ENCODE peak calls at places on chromosomes 11 and 22, in four cellular contexts. One of them, this sample, is unnamed.

GRCh38 chr11:47768090-47768620 is 1.0 kb upstream of the FNBP4 start:
- DNase-seq in NB4: peak
- DNase-seq in body of pancreas: peak
- DNase-seq in A549: peak
- DNase-seq in this sample: peak

GRCh38 chr22:45242778-45243191 is 2.1 kb upstream of the KIAA0930 start:
- DNase-seq in NB4: peak
- DNase-seq in body of pancreas: peak
- DNase-seq in A549: no peak
- DNase-seq in this sample: peak

GRCh38 chr22:41380993-41381328 is 781 bp upstream of the TEF start:
- DNase-seq in NB4: no peak
- DNase-seq in body of pancreas: peak
- DNase-seq in A549: peak
- DNase-seq in this sample: no peak

GRCh38 chr11:102142333-102142732 is 32.1 kb downstream of the YAP1 start:
- DNase-seq in NB4: no peak
- DNase-seq in body of pancreas: no peak
- DNase-seq in A549: no peak
- DNase-seq in this sample: no peak

GRCh38 chr22:30705710-30706651 is 11.3 kb downstream of the OSBP2 start:
- DNase-seq in NB4: peak
- DNase-seq in body of pancreas: no peak
- DNase-seq in A549: no peak
- DNase-seq in this sample: no peak

GRCh38 chr11:100876826-100877545 is 189.9 kb downstream of the ARHGAP42 start:
- DNase-seq in NB4: no peak
- DNase-seq in body of pancreas: no peak
- DNase-seq in A549: no peak
- DNase-seq in this sample: no peak

GRCh38 chr22:24289781-24290181 is 19.1 kb downstream of the SPECC1L start:
- DNase-seq in NB4: no peak
- DNase-seq in body of pancreas: no peak
- DNase-seq in A549: no peak
- DNase-seq in this sample: no peak

GRCh38 chr11:67465190-67465522 is 3.9 kb downstream of the TMEM134 start:
- DNase-seq in NB4: no peak
- DNase-seq in body of pancreas: no peak
- DNase-seq in A549: no peak
- DNase-seq in this sample: no peak

GRCh38 chr22:45084400-45084920 is 74.7 kb upstream of the PHF21B start:
- DNase-seq in NB4: no peak
- DNase-seq in body of pancreas: no peak
- DNase-seq in A549: no peak
- DNase-seq in this sample: no peak

GRCh38 chr11:102187416-102188125 is 77.3 kb downstream of the YAP1 start:
- DNase-seq in NB4: no peak
- DNase-seq in body of pancreas: no peak
- DNase-seq in A549: no peak
- DNase-seq in this sample: no peak

GRCh38 chr11:97772696-97773095 is 1248.1 kb upstream of the CNTN5 start:
- DNase-seq in NB4: no peak
- DNase-seq in body of pancreas: no peak
- DNase-seq in A549: no peak
- DNase-seq in this sample: no peak

GRCh38 chr11:12053606-12054361 is 45.4 kb upstream of the DKK3 start:
- DNase-seq in NB4: no peak
- DNase-seq in body of pancreas: no peak
- DNase-seq in A549: no peak
- DNase-seq in this sample: no peak

GRCh38 chr11:46352063-46352841 is 5.0 kb downstream of the DGKZ start:
- DNase-seq in NB4: peak
- DNase-seq in body of pancreas: peak
- DNase-seq in A549: no peak
- DNase-seq in this sample: no peak

GRCh38 chr11:94834931-94835330 is 66.8 kb downstream of the AMOTL1 start:
- DNase-seq in NB4: no peak
- DNase-seq in body of pancreas: no peak
- DNase-seq in A549: no peak
- DNase-seq in this sample: no peak

GRCh38 chr11:72924568-72925190 is 110.5 kb downstream of the ATG16L2 start:
- DNase-seq in NB4: peak
- DNase-seq in body of pancreas: no peak
- DNase-seq in A549: peak
- DNase-seq in this sample: peak

GRCh38 chr11:86456075-86456939 is 81.6 kb downstream of the CCDC81 start:
- DNase-seq in NB4: peak
- DNase-seq in body of pancreas: peak
- DNase-seq in A549: peak
- DNase-seq in this sample: peak

GRCh38 chr11:86369668-86370067 is 5.0 kb upstream of the CCDC81 start:
- DNase-seq in NB4: no peak
- DNase-seq in body of pancreas: no peak
- DNase-seq in A549: no peak
- DNase-seq in this sample: no peak

GRCh38 chr22:32699686-32700085 is 101.8 kb upstream of the TIMP3 start:
- DNase-seq in NB4: no peak
- DNase-seq in body of pancreas: no peak
- DNase-seq in A549: no peak
- DNase-seq in this sample: no peak

GRCh38 chr11:114171257-114172054 is 111.9 kb downstream of the ZBTB16 start:
- DNase-seq in NB4: no peak
- DNase-seq in body of pancreas: peak
- DNase-seq in A549: no peak
- DNase-seq in this sample: no peak

GRCh38 chr11:97683733-97684132 is 1293.9 kb downstream of the JRKL start:
- DNase-seq in NB4: peak
- DNase-seq in body of pancreas: no peak
- DNase-seq in A549: no peak
- DNase-seq in this sample: peak

GRCh38 chr11:76654980-76655379 is 15.6 kb downstream of the LRRC32 start:
- DNase-seq in NB4: no peak
- DNase-seq in body of pancreas: no peak
- DNase-seq in A549: no peak
- DNase-seq in this sample: no peak

GRCh38 chr22:37239336-37240239 is 4.5 kb downstream of the RAC2 start:
- DNase-seq in NB4: no peak
- DNase-seq in body of pancreas: no peak
- DNase-seq in A549: no peak
- DNase-seq in this sample: no peak

GRCh38 chr22:37234736-37235711 is 9.0 kb downstream of the RAC2 start:
- DNase-seq in NB4: no peak
- DNase-seq in body of pancreas: no peak
- DNase-seq in A549: no peak
- DNase-seq in this sample: no peak

GRCh38 chr22:37237371-37238268 is 6.4 kb downstream of the RAC2 start:
- DNase-seq in NB4: no peak
- DNase-seq in body of pancreas: no peak
- DNase-seq in A549: no peak
- DNase-seq in this sample: no peak

GRCh38 chr22:37233751-37234631 is 10.1 kb downstream of the RAC2 start:
- DNase-seq in NB4: no peak
- DNase-seq in body of pancreas: no peak
- DNase-seq in A549: no peak
- DNase-seq in this sample: peak

DNA sequence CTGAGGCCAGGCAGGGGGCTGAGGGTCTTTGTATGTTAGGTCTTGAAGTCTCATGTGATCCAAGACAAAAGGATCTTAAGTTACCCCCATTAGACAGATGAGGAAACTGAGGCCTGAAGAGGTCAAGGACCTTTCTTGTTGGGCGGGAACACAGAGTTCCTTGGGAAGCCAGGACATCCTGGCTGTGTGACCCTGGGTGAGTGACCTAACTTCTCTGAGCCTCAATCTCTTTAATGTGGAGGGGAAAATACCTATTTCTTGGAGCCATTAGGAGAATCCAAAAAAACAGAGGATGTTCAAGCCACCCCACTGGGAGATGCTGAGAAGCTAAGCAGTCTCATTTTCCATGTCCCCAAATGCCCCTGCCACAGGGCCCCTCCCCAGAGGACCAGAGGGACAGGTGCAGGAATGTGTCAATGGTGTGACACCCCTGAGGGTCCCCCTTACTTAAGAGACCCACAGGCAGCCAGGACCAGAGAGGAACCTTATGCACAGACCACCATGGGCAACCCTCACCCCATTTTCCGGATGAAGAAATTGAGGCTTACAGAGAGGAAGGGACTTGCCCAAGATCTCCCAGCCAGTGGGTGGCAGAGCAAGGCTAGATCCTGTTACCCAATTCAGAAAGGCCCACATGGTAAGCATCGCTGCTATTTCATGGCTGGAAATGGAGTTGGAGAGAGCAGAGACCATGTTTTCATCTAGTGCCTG is 8.0 kb downstream of the RAC2 start:
- DNase-seq in NB4: no peak
- DNase-seq in body of pancreas: no peak
- DNase-seq in A549: no peak
- DNase-seq in this sample: peak
- H3K4me3 ChIP-seq in NB4: no peak
- H3K4me3 ChIP-seq in body of pancreas: no peak
- H3K4me3 ChIP-seq in A549: no peak
- H3K4me3 ChIP-seq in this sample: no peak

GRCh38 chr11:282171-282570 is 4.0 kb downstream of the NLRP6 start:
- DNase-seq in NB4: no peak
- DNase-seq in body of pancreas: no peak
- DNase-seq in A549: no peak
- DNase-seq in this sample: no peak

GRCh38 chr11:279966-280761 is 2.0 kb downstream of the NLRP6 start:
- DNase-seq in NB4: no peak
- DNase-seq in body of pancreas: peak
- DNase-seq in A549: no peak
- DNase-seq in this sample: peak

GRCh38 chr11:282630-283360 is 4.6 kb downstream of the NLRP6 start:
- DNase-seq in NB4: no peak
- DNase-seq in body of pancreas: no peak
- DNase-seq in A549: no peak
- DNase-seq in this sample: no peak

GRCh38 chr11:280762-281485 is 2.7 kb downstream of the NLRP6 start:
- DNase-seq in NB4: no peak
- DNase-seq in body of pancreas: peak
- DNase-seq in A549: no peak
- DNase-seq in this sample: no peak

DNA sequence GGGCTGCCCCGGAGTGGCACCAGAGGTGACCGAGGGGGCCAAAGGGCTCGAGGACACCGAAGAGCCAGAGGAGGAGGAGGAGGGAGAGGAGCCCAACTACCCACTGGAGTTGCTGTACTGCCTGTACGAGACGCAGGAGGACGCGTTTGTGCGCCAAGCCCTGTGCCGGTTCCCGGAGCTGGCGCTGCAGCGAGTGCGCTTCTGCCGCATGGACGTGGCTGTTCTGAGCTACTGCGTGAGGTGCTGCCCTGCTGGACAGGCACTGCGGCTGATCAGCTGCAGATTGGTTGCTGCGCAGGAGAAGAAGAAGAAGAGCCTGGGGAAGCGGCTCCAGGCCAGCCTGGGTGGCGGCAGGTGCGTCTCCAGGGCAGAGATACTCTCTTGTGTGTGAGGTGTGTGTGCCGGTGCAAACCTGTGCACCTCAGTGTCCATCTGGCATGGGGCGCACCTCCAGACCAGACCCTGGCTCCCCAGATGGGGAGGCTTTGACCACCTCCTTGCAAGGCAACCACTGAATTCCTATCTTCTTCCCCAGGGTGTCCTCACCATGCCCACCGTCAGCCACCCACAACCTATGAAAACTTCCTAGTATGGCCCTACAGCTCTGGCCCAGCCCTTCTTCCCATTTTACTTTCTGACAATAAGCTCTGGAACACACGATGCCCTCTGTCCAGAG is 3.4 kb downstream of the NLRP6 start:
- DNase-seq in NB4: no peak
- DNase-seq in body of pancreas: no peak
- DNase-seq in A549: no peak
- DNase-seq in this sample: no peak
- H3K4me3 ChIP-seq in NB4: no peak
- H3K4me3 ChIP-seq in body of pancreas: no peak
- H3K4me3 ChIP-seq in A549: no peak
- H3K4me3 ChIP-seq in this sample: no peak

DNA sequence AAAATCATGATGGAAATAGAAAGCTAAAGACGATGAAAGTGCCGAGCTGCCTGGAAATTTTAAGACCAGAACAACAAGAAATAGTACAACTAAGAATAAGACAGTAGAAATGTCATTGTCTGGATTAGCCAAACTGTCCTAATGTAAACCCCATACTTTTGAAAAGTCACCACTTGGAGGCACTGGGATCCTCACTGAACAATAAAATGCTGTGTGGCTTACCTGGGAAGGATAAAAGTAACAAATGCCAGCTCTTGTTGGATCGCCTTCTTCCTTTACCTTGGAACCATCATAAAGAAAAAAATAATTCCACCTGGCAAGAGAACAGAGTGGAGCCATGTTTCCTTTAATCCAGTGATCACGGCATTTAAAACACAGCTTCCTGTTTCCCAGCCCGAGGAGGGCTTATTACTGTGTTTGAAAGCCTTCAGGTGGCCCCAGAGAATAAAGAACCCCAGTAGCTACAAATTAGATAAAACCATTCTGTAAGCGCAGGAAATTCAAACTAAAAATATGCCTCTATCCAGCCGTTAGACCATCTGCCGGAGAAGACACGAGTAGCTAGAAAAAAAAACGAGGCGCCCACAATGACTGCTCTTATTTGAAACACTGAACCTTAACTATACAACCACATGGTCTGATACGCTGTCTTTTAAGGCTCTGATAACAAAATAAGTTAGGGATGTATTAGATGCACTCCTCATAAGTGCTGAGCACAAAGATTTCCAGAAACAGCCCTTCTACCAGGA is 4.4 kb downstream of the HPS4 start:
- DNase-seq in NB4: peak
- DNase-seq in body of pancreas: no peak
- DNase-seq in A549: no peak
- DNase-seq in this sample: peak
- H3K4me3 ChIP-seq in NB4: peak
- H3K4me3 ChIP-seq in body of pancreas: no peak
- H3K4me3 ChIP-seq in A549: no peak
- H3K4me3 ChIP-seq in this sample: peak

GRCh38 chr22:16917144-16918003 is 90.6 kb downstream of the GAB4 start:
- DNase-seq in NB4: peak
- DNase-seq in body of pancreas: peak
- DNase-seq in A549: peak
- DNase-seq in this sample: peak

GRCh38 chr22:16912281-16912680 is 87.1 kb upstream of the XKR3 start:
- DNase-seq in NB4: no peak
- DNase-seq in body of pancreas: no peak
- DNase-seq in A549: no peak
- DNase-seq in this sample: no peak

GRCh38 chr22:16914006-16914405 is 88.8 kb upstream of the XKR3 start:
- DNase-seq in NB4: no peak
- DNase-seq in body of pancreas: no peak
- DNase-seq in A549: no peak
- DNase-seq in this sample: no peak

DNA sequence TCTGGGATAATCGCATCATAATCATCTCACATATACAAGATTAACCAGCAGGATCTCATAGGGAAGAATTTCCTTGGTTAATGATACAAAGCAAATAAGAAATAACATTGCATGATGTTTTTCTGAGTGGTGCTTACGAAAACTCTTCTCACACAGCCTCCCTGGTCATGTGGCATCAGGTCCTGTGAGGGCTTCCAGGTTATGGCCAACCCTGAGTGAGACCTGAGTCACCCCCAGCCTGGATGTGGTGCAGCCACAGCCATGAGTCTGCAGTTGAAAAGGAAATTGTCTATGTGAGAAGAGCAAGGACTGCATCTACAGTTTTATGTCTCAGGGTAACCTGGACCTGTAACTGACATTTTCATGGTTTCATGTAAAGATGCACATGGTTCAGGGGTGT is 90.5 kb upstream of the XKR3 start:
- DNase-seq in NB4: peak
- DNase-seq in body of pancreas: no peak
- DNase-seq in A549: no peak
- DNase-seq in this sample: no peak
- H3K4me3 ChIP-seq in NB4: no peak
- H3K4me3 ChIP-seq in body of pancreas: no peak
- H3K4me3 ChIP-seq in A549: no peak
- H3K4me3 ChIP-seq in this sample: no peak

This sample was measured in HL-60.